ENCODE peak calls at places on chromosomes 13 and 19, in eight cellular contexts. One of them, this sample, is unnamed.
A peak's percentile ranks its signal among the peaks of the same experiment; 100 is the strongest.

GRCh38 chr13:44622701-44623100 is 46.6 kb upstream of the TSC22D1 start:
- DNase-seq in heart left ventricle: no peak
- DNase-seq in spleen: no peak
- DNase-seq in IMR-90: no peak
- DNase-seq in ovary: no peak
- DNase-seq in upper lobe of left lung: no peak
- DNase-seq in GM12878: no peak
- DNase-seq in body of pancreas: no peak
- DNase-seq in this sample: no peak

GRCh38 chr19:56091066-56091490 is 30.0 kb downstream of the ZNF787 start:
- DNase-seq in body of pancreas: no peak
- DNase-seq in ovary: no peak
- DNase-seq in GM12878: no peak
- DNase-seq in IMR-90: peak; percentile 61
- DNase-seq in heart left ventricle: no peak
- DNase-seq in upper lobe of left lung: no peak
- DNase-seq in spleen: no peak
- DNase-seq in this sample: no peak

GRCh38 chr13:110012102-110012739 is 225.8 kb upstream of the IRS2 start:
- DNase-seq in GM12878: no peak
- DNase-seq in spleen: no peak
- DNase-seq in upper lobe of left lung: no peak
- DNase-seq in ovary: no peak
- DNase-seq in heart left ventricle: no peak
- DNase-seq in body of pancreas: no peak
- DNase-seq in IMR-90: peak; percentile 97
- DNase-seq in this sample: no peak

GRCh38 chr19:342801-343421 is 1.7 kb downstream of the MIER2 start:
- DNase-seq in ovary: peak; percentile 47
- DNase-seq in spleen: peak; percentile 76
- DNase-seq in upper lobe of left lung: no peak
- DNase-seq in GM12878: peak; percentile 15
- DNase-seq in body of pancreas: peak; percentile 40
- DNase-seq in IMR-90: peak; percentile 93
- DNase-seq in heart left ventricle: peak; percentile 77
- DNase-seq in this sample: peak; percentile 49

GRCh38 chr13:71877280-71877653 is 10.3 kb upstream of the DACH1 start:
- DNase-seq in heart left ventricle: no peak
- DNase-seq in body of pancreas: no peak
- DNase-seq in upper lobe of left lung: no peak
- DNase-seq in IMR-90: no peak
- DNase-seq in spleen: no peak
- DNase-seq in GM12878: no peak
- DNase-seq in ovary: no peak
- DNase-seq in this sample: no peak

GRCh38 chr13:98476106-98476505 is 100.8 kb downstream of the STK24 start:
- DNase-seq in GM12878: no peak
- DNase-seq in IMR-90: no peak
- DNase-seq in heart left ventricle: no peak
- DNase-seq in upper lobe of left lung: no peak
- DNase-seq in ovary: no peak
- DNase-seq in body of pancreas: no peak
- DNase-seq in spleen: no peak
- DNase-seq in this sample: no peak

GRCh38 chr13:20131057-20131832 is 29.6 kb downstream of the GJA3 start:
- DNase-seq in IMR-90: no peak
- DNase-seq in spleen: no peak
- DNase-seq in body of pancreas: no peak
- DNase-seq in upper lobe of left lung: no peak
- DNase-seq in GM12878: no peak
- DNase-seq in ovary: no peak
- DNase-seq in heart left ventricle: no peak
- DNase-seq in this sample: no peak

GRCh38 chr19:743168-743687 is 7.7 kb upstream of the MISP start:
- DNase-seq in upper lobe of left lung: no peak
- DNase-seq in heart left ventricle: no peak
- DNase-seq in spleen: no peak
- DNase-seq in GM12878: no peak
- DNase-seq in IMR-90: no peak
- DNase-seq in ovary: no peak
- DNase-seq in body of pancreas: no peak
- DNase-seq in this sample: no peak

GRCh38 chr13:94318418-94318817 is 161.1 kb downstream of the DCT start:
- DNase-seq in spleen: no peak
- DNase-seq in upper lobe of left lung: no peak
- DNase-seq in ovary: no peak
- DNase-seq in IMR-90: peak; percentile 71
- DNase-seq in GM12878: no peak
- DNase-seq in heart left ventricle: no peak
- DNase-seq in body of pancreas: no peak
- DNase-seq in this sample: no peak

GRCh38 chr13:92743992-92744391 is 482.6 kb upstream of the GPC6 start:
- DNase-seq in upper lobe of left lung: no peak
- DNase-seq in GM12878: no peak
- DNase-seq in ovary: no peak
- DNase-seq in spleen: no peak
- DNase-seq in body of pancreas: no peak
- DNase-seq in IMR-90: no peak
- DNase-seq in heart left ventricle: no peak
- DNase-seq in this sample: no peak

GRCh38 chr19:57190301-57190700 is 999 bp upstream of the ZNF264 start:
- DNase-seq in heart left ventricle: no peak
- DNase-seq in IMR-90: no peak
- DNase-seq in GM12878: no peak
- DNase-seq in spleen: no peak
- DNase-seq in body of pancreas: no peak
- DNase-seq in ovary: no peak
- DNase-seq in upper lobe of left lung: no peak
- DNase-seq in this sample: no peak

GRCh38 chr13:113209336-113209879 is at the start of gene CUL4A:
- DNase-seq in IMR-90: peak; percentile 60
- DNase-seq in ovary: peak; percentile 79
- DNase-seq in upper lobe of left lung: peak; percentile 97
- DNase-seq in heart left ventricle: peak; percentile 89
- DNase-seq in spleen: peak; percentile 94
- DNase-seq in body of pancreas: peak; percentile 82
- DNase-seq in GM12878: no peak
- DNase-seq in this sample: peak; percentile 71

GRCh38 chr13:113207890-113208423 is 512 bp downstream of the PCID2 start:
- DNase-seq in GM12878: no peak
- DNase-seq in ovary: peak; percentile 34
- DNase-seq in spleen: no peak
- DNase-seq in body of pancreas: peak; percentile 43
- DNase-seq in heart left ventricle: no peak
- DNase-seq in upper lobe of left lung: no peak
- DNase-seq in IMR-90: peak; percentile 59
- DNase-seq in this sample: no peak

GRCh38 chr13:113210834-113211233 is 1.4 kb downstream of the CUL4A start:
- DNase-seq in body of pancreas: no peak
- DNase-seq in heart left ventricle: no peak
- DNase-seq in GM12878: no peak
- DNase-seq in IMR-90: no peak
- DNase-seq in upper lobe of left lung: no peak
- DNase-seq in ovary: no peak
- DNase-seq in spleen: no peak
- DNase-seq in this sample: no peak

GRCh38 chr13:113209880-113210421 is 538 bp downstream of the CUL4A start:
- DNase-seq in body of pancreas: peak; percentile 64
- DNase-seq in IMR-90: peak; percentile 55
- DNase-seq in heart left ventricle: peak; percentile 75
- DNase-seq in spleen: peak; percentile 94
- DNase-seq in ovary: peak; percentile 45
- DNase-seq in upper lobe of left lung: peak; percentile 93
- DNase-seq in GM12878: no peak
- DNase-seq in this sample: peak; percentile 26

DNA sequence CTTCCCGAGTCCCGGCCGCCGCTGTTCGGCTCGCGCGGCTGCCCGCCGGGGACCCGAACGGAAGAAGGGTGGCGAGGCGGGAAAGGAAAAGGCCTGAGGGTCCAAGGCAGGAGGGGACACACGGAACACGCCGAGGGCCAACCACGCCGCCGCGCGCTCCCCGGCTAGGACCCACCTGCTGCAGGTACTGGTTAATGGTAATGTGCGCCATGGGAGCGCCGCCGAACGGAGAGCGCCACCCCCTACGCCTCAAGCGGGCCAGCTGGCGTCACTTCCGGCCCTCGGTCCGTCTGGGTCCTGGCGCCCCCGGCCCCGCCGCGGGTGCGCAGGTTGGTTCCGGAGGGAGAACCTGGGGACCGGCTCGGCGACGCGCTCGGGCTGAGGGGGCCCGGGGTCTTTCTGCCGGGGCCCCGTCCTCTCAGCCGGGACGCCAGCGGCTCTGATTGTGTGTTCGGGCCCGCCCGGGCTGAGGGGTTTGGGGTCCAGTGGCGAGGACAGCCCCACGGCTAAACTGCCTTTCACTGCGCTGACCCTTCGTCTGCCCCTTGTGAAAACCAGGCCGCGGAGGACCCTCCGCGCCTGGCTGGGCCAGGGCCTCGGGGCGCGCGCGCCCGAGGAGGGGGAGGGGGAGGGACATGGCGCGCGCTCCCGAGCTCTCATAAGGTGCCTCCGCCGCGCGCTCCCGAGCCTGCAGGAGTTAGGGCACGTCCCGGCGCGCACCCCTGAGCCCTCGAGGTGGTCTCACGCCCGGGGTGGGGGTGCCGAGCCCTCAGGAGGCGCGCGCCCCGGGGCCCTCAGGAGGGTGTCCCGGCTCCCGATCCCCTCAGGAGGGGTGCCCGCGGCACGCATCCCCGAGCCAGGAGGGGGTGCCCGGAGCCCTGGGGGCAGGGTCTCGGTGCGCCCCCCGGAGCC is at the start of gene PCID2:
- DNase-seq in upper lobe of left lung: peak; percentile 98
- DNase-seq in spleen: peak; percentile 98
- DNase-seq in IMR-90: peak; percentile 84
- DNase-seq in heart left ventricle: peak; percentile 94
- DNase-seq in body of pancreas: peak; percentile 87
- DNase-seq in GM12878: peak; percentile 48
- DNase-seq in ovary: peak; percentile 87
- DNase-seq in this sample: peak; percentile 81
- TF ChIP-seq POLR2A in upper lobe of left lung: peak; percentile 74
- TF ChIP-seq POLR2A in spleen: peak; percentile 47
- TF ChIP-seq POLR2A in IMR-90: no peak
- TF ChIP-seq POLR2A in heart left ventricle: peak; percentile 69
- TF ChIP-seq POLR2A in body of pancreas: peak; percentile 85
- TF ChIP-seq POLR2A in GM12878: peak; percentile 89
- TF ChIP-seq POLR2A in ovary: peak; percentile 87
- TF ChIP-seq POLR2A in this sample: peak; percentile 85

DNA sequence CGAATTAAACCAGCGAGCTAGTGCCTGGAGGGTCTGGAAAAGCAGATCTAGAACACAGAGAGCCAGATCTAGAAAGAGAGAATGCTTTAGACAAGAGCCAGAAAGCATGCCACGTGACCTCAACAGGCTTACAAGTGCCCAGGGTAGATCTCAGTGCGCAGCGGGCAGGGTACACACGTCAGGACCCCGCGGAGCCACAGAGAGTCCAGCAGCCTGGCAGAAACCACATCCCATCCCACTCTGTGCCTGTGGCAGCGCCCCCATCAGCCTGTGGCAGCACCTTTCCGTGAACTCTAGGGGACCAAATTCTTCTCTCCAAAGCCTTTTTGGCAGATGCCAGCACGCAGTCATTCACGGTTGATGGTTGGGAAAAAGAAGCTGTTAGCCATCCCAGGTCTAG is 5.9 kb downstream of the ARHGEF1 start:
- DNase-seq in heart left ventricle: no peak
- DNase-seq in GM12878: no peak
- DNase-seq in upper lobe of left lung: peak; percentile 45
- DNase-seq in spleen: no peak
- DNase-seq in IMR-90: no peak
- DNase-seq in body of pancreas: no peak
- DNase-seq in ovary: no peak
- DNase-seq in this sample: no peak
- H3K4me1 ChIP-seq in heart left ventricle: peaks cover 29% of the 10 kb centered on the region
- H3K4me1 ChIP-seq in GM12878: peaks cover 30% of the 10 kb centered on the region
- H3K4me1 ChIP-seq in upper lobe of left lung: peaks cover 44% of the 10 kb centered on the region
- H3K4me1 ChIP-seq in spleen: peaks cover 43% of the 10 kb centered on the region
- H3K4me1 ChIP-seq in IMR-90: peaks cover 8% of the 10 kb centered on the region
- H3K4me1 ChIP-seq in body of pancreas: peaks cover 36% of the 10 kb centered on the region
- H3K4me1 ChIP-seq in ovary: peaks cover 6% of the 10 kb centered on the region
- H3K4me1 ChIP-seq in this sample: peaks cover 7% of the 10 kb centered on the region

DNA sequence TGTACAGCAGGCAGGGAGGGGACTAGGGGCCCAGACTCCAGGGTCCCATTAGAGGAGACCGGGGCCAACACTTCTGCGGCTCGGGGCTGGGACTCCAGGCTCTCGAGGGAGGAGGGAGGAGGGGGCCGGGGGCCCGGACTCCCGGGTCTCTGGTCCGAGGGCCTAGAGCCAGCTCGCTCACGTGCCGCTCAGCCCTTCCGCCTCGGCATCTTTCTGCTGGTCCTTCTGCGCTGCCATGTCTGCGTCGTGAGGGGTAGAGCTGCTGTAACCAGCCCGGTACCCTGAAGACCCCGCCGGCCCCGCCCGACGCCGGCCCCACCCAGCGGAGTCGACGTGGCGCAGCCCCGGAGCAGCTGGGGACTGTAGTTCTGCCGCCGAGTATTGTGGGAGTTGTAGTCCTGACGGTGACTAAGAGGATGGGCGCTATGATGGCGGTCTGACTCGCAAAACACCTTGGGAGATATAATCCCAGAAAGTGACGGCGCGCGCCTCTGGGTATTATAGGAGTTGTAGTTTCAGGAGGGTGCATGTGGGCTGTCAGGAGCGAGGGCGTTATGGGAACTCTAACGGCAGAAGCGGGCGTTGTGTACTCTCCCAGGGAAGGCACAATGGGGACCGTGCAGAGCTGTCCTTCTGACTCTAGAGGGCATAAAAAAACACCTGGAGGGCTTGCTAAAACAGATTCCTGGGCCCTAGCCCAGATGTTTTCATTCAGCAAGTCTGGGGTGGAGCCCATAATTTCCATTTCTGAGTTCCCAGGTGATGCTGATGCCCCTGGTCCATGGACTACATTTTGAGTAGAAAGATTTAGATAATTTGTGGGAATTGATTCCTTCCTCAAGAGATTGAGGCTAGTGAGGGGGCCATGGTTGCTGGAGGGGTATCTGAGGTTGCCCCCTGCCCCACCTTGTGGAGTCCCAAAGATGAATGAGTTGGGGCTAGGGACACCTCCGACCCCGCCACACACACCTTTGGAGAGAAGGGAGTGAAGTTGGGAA is at the start of gene RABAC1:
- DNase-seq in GM12878: peak; percentile 36
- DNase-seq in upper lobe of left lung: peak; percentile 97
- DNase-seq in spleen: peak; percentile 97
- DNase-seq in IMR-90: peak; percentile 91
- DNase-seq in ovary: peak; percentile 92
- DNase-seq in body of pancreas: peak; percentile 86
- DNase-seq in heart left ventricle: peak; percentile 92
- DNase-seq in this sample: peak; percentile 88
- TF ChIP-seq POLR2A in GM12878: peak; percentile 60
- TF ChIP-seq POLR2A in upper lobe of left lung: no peak
- TF ChIP-seq POLR2A in spleen: peak; percentile 30
- TF ChIP-seq POLR2A in IMR-90: peak; percentile 93
- TF ChIP-seq POLR2A in ovary: peak; percentile 48
- TF ChIP-seq POLR2A in body of pancreas: no peak
- TF ChIP-seq POLR2A in heart left ventricle: peak; percentile 45
- TF ChIP-seq POLR2A in this sample: peak; percentile 27

DNA sequence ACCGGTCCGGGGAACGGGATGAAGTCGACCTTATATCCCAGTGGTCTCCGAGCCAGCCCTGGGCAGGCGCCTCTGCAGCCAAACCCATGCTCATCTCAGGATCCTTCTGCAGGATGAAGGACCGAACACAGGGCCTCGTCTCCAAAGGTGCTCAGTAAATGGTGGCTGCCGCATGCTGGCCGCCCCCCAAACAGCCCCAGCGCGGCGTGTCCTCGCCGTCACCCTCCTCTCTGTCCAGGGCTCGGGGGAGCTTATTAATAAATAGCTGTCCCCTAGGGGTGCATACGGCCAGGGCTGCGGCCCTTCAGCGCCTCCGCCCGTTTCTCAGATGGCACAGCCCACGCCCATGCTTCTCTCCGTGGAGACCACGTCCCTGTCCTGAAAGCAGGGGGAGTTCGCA is 32.6 kb upstream of the SPACA7 start:
- DNase-seq in heart left ventricle: no peak
- DNase-seq in upper lobe of left lung: peak; percentile 57
- DNase-seq in IMR-90: no peak
- DNase-seq in spleen: peak; percentile 43
- DNase-seq in body of pancreas: no peak
- DNase-seq in GM12878: no peak
- DNase-seq in ovary: no peak
- DNase-seq in this sample: no peak
- H3K4me1 ChIP-seq in heart left ventricle: no peaks in the 10 kb centered on the region
- H3K4me1 ChIP-seq in upper lobe of left lung: no peaks in the 10 kb centered on the region
- H3K4me1 ChIP-seq in IMR-90: no peaks in the 10 kb centered on the region
- H3K4me1 ChIP-seq in spleen: no peaks in the 10 kb centered on the region
- H3K4me1 ChIP-seq in body of pancreas: no peaks in the 10 kb centered on the region
- H3K4me1 ChIP-seq in GM12878: no peaks in the 10 kb centered on the region
- H3K4me1 ChIP-seq in ovary: no peaks in the 10 kb centered on the region
- H3K4me1 ChIP-seq in this sample: no peaks in the 10 kb centered on the region